ENCODE peak calls at places on chromosomes 16 and 17, in eight cellular contexts. F is thoracic aorta; T is dorsolateral prefrontal cortex; C is tibial nerve; R is uterus; H is stimulated activated CD4-positive, alpha-beta T cell treated with anti-CD3 and anti-CD28 coated beads, Interleukin-1b, Interleukin-23, amount 100 ng/mL, for 1 hour; N is NCI-H460; E is stimulated activated CD8-positive, alpha-beta memory T cell treated with anti-CD3 and anti-CD28 coated beads, Interleukin-15, amount 100 ng/mL, for 24 hours. A is an unnamed sample.

GRCh38 chr16:22316411-22316811 is 19.2 kb downstream of the POLR3E start:
- DNase-seq in T (no peak), F (no peak), R (peak), E (no peak), C (no peak), H (no peak), N (no peak), A (no peak)

GRCh38 chr17:70168044-70168978 is 1.0 kb upstream of the KCNJ2 start:
- DNase-seq in F (no peak), E (no peak), R (peak), N (peak), H (no peak), C (peak), T (peak), A (no peak)

GRCh38 chr17:63039342-63039741 is 73.3 kb downstream of the TANC2 start:
- DNase-seq in R (no peak), H (no peak), F (no peak), N (no peak), T (no peak), E (no peak), C (no peak), A (no peak)

GRCh38 chr16:26930776-26931175 is 136.0 kb upstream of the C16orf82 start:
- DNase-seq in F (no peak), H (no peak), C (no peak), E (no peak), T (no peak), N (no peak), R (no peak), A (no peak)

GRCh38 chr16:81238296-81239011 is at the start of gene BCO1:
- DNase-seq in T (no peak), E (no peak), N (no peak), R (no peak), H (no peak), F (no peak), C (peak), A (no peak)

GRCh38 chr17:33520404-33521032 is 227.4 kb upstream of the ASIC2 start:
- DNase-seq in N (peak), E (peak), F (no peak), C (peak), T (peak), R (peak), H (peak), A (peak)

GRCh38 chr16:10941127-10941933 is 938 bp downstream of the DEXI start:
- DNase-seq in E (no peak), H (no peak), N (no peak), F (no peak), R (peak), T (no peak), C (no peak), A (no peak)

GRCh38 chr16:47780213-47780612 is 319.1 kb downstream of the PHKB start:
- DNase-seq in E (no peak), C (no peak), N (no peak), R (no peak), H (no peak), F (no peak), T (no peak), A (no peak)

GRCh38 chr16:64440421-64440831 is 681.4 kb downstream of the CDH11 start:
- DNase-seq in N (peak), E (no peak), F (no peak), R (peak), T (no peak), H (no peak), C (peak), A (no peak)

GRCh38 chr17:73255671-73256181 is 6.0 kb downstream of the CPSF4L start:
- DNase-seq in R (peak), H (peak), E (no peak), N (no peak), C (peak), F (no peak), T (peak), A (no peak)

GRCh38 chr16:1244881-1245280 is 4.4 kb downstream of the TPSAB1 start:
- DNase-seq in H (no peak), E (no peak), T (no peak), R (no peak), N (no peak), F (no peak), C (no peak), A (no peak)

GRCh38 chr16:14600164-14600563 is 29.9 kb downstream of the PARN start:
- DNase-seq in H (no peak), C (peak), R (no peak), E (no peak), F (no peak), T (no peak), N (peak), A (no peak)

GRCh38 chr17:31052187-31052889 is 42.4 kb upstream of the NF1 start:
- DNase-seq in F (peak), H (no peak), T (no peak), C (peak), E (no peak), R (peak), N (peak), A (no peak)

GRCh38 chr17:33712120-33712519 is 419.0 kb upstream of the ASIC2 start:
- DNase-seq in H (no peak), C (no peak), R (no peak), E (no peak), T (no peak), F (no peak), N (no peak), A (no peak)

GRCh38 chr16:73058221-73058615 is 10.3 kb upstream of the ZFHX3 start:
- DNase-seq in T (no peak), C (no peak), E (no peak), F (no peak), R (peak), N (no peak), H (peak), A (no peak)

GRCh38 chr17:73342549-73343167 is 30.9 kb upstream of the CDC42EP4 start:
- DNase-seq in T (no peak), N (no peak), C (no peak), F (no peak), E (no peak), R (no peak), H (no peak), A (no peak)

GRCh38 chr17:2195729-2196128 is 107.9 kb downstream of the SMG6 start:
- DNase-seq in T (no peak), E (no peak), F (no peak), N (no peak), C (no peak), R (no peak), H (no peak), A (no peak)

GRCh38 chr16:87169509-87169985 is 147.6 kb downstream of the C16orf95 start:
- DNase-seq in R (no peak), T (no peak), N (no peak), H (no peak), F (no peak), C (no peak), E (no peak), A (no peak)

GRCh38 chr17:42274812-42275526 is 1.2 kb downstream of the STAT5B start:
- DNase-seq in F (no peak), T (no peak), C (no peak), H (no peak), N (no peak), E (no peak), R (no peak), A (no peak)

GRCh38 chr17:57296231-57296630 is 39.9 kb downstream of the MSI2 start:
- DNase-seq in C (no peak), N (no peak), E (no peak), F (no peak), T (no peak), H (no peak), R (no peak), A (no peak)

GRCh38 chr16:55379876-55380390 is 55.9 kb downstream of the IRX6 start:
- DNase-seq in N (no peak), E (no peak), T (no peak), C (no peak), R (no peak), F (no peak), H (no peak), A (no peak)

GRCh38 chr17:62963296-62963695 is 2.7 kb upstream of the TANC2 start:
- DNase-seq in E (no peak), N (peak), F (peak), C (no peak), R (no peak), T (no peak), H (no peak), A (no peak)

GRCh38 chr16:59566446-59566845 is 832.3 kb upstream of the GOT2 start:
- DNase-seq in F (no peak), E (no peak), C (no peak), H (no peak), R (no peak), N (no peak), T (no peak), A (no peak)

GRCh38 chr16:3190949-3191353 is 2.9 kb downstream of the OR1F1 start:
- DNase-seq in T (no peak), E (no peak), N (no peak), R (no peak), H (no peak), C (no peak), F (no peak), A (no peak)

GRCh38 chr16:85485379-85485778 is 127.7 kb upstream of the GSE1 start:
- DNase-seq in F (no peak), N (no peak), H (no peak), R (no peak), E (no peak), C (no peak), T (peak), A (no peak)

A was measured in type B pancreatic cell.